ENCODE peak calls at places on chromosomes 12 and 14, in six cellular contexts. H is body of pancreas, Z is cardiac muscle cell, C is prostate gland, U is endodermal cell, E is tibial artery. N is an unnamed sample. For H3K4me1, the result is how much of the 10 kb centered on the place peaks cover.

GRCh38 chr12:55009171-55009570 is 10.6 kb upstream of the NEUROD4 start:
- DNase-seq in H (no peak), Z (no peak), C (no peak), U (no peak), E (no peak), N (no peak)

GRCh38 chr14:34018564-34019244 is 67.8 kb upstream of the EGLN3 start:
- DNase-seq in H (no peak), Z (peak), C (no peak), U (no peak), E (peak), N (peak)

GRCh38 chr12:66149702-66150398 is 19.3 kb upstream of the LLPH start:
- DNase-seq in H (peak), Z (peak), C (no peak), U (peak), E (peak), N (no peak)

GRCh38 chr12:3238196-3238595 is 161.0 kb downstream of the TSPAN9 start:
- DNase-seq in H (no peak), Z (no peak), C (no peak), U (no peak), E (no peak), N (no peak)

GRCh38 chr12:108621161-108621560 is 12.5 kb downstream of the SELPLG start:
- DNase-seq in H (no peak), Z (no peak), C (no peak), U (no peak), E (no peak), N (no peak)

GRCh38 chr14:98513558-98513957 is 758.4 kb downstream of the BCL11B start:
- DNase-seq in H (no peak), Z (no peak), C (no peak), U (no peak), E (no peak), N (no peak)

GRCh38 chr14:53180272-53181221 is 27.4 kb upstream of the DDHD1 start:
- DNase-seq in H (no peak), Z (peak), C (no peak), U (peak), E (no peak), N (no peak)

GRCh38 chr12:110245278-110245868 is 35.7 kb upstream of the ATP2A2 start:
- DNase-seq in H (peak), Z (no peak), C (no peak), U (peak), E (no peak), N (peak)

GRCh38 chr12:53232641-53233538 is 881 bp upstream of the RARG start:
- DNase-seq in H (peak), Z (peak), C (peak), U (peak), E (peak), N (no peak)

GRCh38 chr12:20695232-20695631 is at the start of gene SLCO1C1:
- DNase-seq in H (no peak), Z (no peak), C (no peak), U (peak), E (no peak), N (no peak)

GRCh38 chr12:116693259-116694227 is 44.3 kb downstream of the SPRING1 start:
- DNase-seq in H (peak), Z (no peak), C (no peak), U (peak), E (no peak), N (no peak)

GRCh38 chr14:55052259-55052930 is 948 bp downstream of the MAPK1IP1L start:
- DNase-seq in H (no peak), Z (peak), C (no peak), U (no peak), E (no peak), N (no peak)

GRCh38 chr14:81633496-81633895 is 99.8 kb upstream of the SEL1L start:
- DNase-seq in H (no peak), Z (no peak), C (no peak), U (no peak), E (no peak), N (no peak)

GRCh38 chr14:69987416-69988144 is 108.4 kb downstream of the SMOC1 start:
- DNase-seq in H (no peak), Z (no peak), C (no peak), U (peak), E (no peak), N (no peak)
- H3K4me1 ChIP-seq in H (under half), Z (under half), C (under half), U (under half), E (under half), N (under half)

GRCh38 chr14:101867854-101868253 is 96.5 kb upstream of the DYNC1H1 start:
- DNase-seq in H (no peak), Z (no peak), C (no peak), U (no peak), E (no peak), N (no peak)

GRCh38 chr14:101873401-101873800 is 91.0 kb upstream of the DYNC1H1 start:
- DNase-seq in H (no peak), Z (no peak), C (no peak), U (no peak), E (no peak), N (no peak)

GRCh38 chr14:101872333-101872732 is 92.0 kb upstream of the DYNC1H1 start:
- DNase-seq in H (no peak), Z (no peak), C (no peak), U (no peak), E (no peak), N (no peak)

GRCh38 chr14:101869217-101869616 is 95.2 kb upstream of the DYNC1H1 start:
- DNase-seq in H (no peak), Z (no peak), C (no peak), U (no peak), E (no peak), N (no peak)

DNA sequence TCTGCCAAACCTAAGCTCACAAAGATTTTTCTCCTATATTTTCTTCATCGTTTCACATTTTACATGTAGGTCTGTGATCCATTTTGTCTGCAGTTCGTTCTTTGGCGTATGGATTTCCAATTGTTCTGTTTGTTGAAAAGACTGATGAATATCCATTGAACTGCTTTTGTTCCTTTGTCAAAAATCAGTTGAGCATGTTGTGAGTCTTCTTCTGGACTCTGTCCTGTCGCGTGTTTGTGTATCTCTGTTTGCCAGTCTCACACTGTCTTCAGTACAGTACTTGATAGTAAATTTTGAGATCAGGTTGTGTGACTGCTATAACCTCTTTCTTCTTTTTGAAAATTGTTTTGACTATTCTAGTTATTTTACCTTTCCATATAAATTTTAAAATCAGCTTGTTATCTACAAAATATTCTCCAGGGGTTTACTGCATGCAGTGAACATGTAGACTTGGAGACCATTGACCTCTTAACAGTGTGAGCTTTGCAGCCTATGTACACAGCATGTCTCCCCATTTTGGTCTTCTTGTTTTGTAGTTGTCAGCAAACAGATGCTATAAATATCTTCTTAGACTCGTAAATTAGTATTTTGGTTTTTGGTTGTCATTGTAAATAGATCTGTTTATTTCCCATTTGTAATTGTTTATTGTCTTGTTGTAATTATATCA is 94.0 kb upstream of the DYNC1H1 start:
- DNase-seq in H (no peak), Z (no peak), C (no peak), U (no peak), E (no peak), N (no peak)
- H3K27ac ChIP-seq in H (no peak), Z (no peak), C (no peak), U (no peak), E (no peak), N (no peak)

DNA sequence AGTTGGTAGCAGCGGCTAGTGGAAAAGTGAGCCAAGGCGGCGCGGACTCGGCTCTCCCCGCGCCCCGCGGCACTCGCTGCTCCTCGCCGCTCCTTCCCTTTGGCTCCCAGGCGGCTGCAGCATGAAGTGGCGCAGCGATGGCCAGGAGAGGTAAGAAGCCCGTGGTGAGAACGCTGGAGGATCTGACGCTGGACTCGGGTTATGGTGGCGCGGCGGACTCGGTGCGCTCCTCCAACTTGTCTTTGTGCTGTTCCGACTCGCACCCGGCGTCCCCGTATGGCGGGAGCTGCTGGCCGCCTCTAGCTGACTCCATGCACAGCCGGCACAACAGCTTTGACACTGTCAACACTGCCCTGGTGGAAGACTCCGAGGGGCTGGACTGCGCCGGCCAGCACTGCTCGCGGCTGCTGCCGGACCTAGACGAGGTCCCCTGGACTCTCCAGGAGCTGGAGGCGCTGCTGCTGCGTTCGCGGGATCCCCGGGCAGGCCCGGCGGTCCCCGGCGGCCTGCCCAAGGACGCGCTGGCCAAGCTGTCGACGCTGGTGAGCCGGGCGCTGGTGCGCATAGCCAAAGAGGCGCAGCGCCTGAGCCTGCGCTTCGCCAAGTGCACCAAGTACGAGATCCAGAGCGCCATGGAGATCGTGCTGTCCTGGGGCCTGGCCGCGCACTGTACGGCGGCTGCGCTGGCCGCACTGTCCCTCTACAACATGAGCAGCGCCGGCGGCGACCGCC is 225.6 kb upstream of the CRY1 start:
- DNase-seq in H (peak), Z (peak), C (peak), U (peak), E (no peak), N (no peak)
- TF ChIP-seq CTCF in H (no peak), Z (no peak), C (no peak), U (no peak), E (no peak), N (no peak)

DNA sequence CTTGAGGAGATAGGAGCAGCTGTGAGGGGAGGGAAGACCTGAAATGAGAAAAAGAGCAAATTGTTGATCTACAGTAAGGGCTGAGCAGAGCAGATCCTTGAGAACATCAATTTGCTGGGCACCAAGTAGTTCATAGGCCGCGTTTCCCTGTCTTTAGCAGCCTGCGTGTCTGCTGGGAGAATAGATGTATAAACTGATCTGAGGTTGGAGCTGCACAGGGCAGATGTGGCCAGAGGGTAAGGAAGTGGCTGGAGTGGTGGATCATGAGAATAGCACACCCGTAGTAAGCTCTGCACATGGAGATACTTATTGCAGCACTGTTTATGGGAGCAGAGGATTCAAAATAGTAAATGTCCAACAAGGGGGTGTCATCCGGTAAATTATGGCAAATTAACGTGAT is 44.4 kb downstream of the NTF3 start:
- DNase-seq in H (no peak), Z (no peak), C (no peak), U (no peak), E (no peak), N (no peak)
- H3K4me1 ChIP-seq in H (under half), Z (under half), C (under half), U (under half), E (under half), N (under half)

DNA sequence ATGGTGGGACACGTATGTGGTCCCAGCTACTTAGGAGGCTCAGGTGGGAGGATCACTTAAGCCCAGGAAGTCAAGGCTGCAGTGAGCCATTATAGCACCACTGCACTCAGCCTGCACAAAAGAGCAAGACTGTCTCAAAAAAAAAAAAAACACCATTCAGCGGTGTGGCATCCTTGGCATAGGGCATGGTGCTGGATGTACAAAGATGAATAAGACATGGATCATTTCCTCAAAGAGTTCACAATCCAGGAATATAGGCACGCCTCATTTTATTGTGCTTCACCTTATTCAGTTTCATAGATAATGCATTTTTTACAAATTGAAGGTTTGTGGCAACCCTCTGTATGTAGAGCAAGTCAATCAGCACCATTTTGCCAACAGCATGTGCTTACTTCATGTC is 6.4 kb downstream of the CINP start:
- DNase-seq in H (no peak), Z (no peak), C (no peak), U (no peak), E (no peak), N (no peak)
- H3K27ac ChIP-seq in H (no peak), Z (no peak), C (no peak), U (no peak), E (no peak), N (no peak)

GRCh38 chr14:36771256-36771655 is 109.6 kb downstream of the PAX9 start:
- DNase-seq in H (no peak), Z (no peak), C (no peak), U (no peak), E (no peak), N (no peak)

GRCh38 chr14:36773558-36773957 is 111.9 kb downstream of the PAX9 start:
- DNase-seq in H (no peak), Z (no peak), C (no peak), U (no peak), E (no peak), N (no peak)

GRCh38 chr14:36768638-36769337 is 107.1 kb downstream of the PAX9 start:
- DNase-seq in H (no peak), Z (no peak), C (no peak), U (no peak), E (no peak), N (no peak)

GRCh38 chr14:36767603-36768281 is 106.1 kb downstream of the PAX9 start:
- DNase-seq in H (no peak), Z (no peak), C (peak), U (peak), E (no peak), N (no peak)

DNA sequence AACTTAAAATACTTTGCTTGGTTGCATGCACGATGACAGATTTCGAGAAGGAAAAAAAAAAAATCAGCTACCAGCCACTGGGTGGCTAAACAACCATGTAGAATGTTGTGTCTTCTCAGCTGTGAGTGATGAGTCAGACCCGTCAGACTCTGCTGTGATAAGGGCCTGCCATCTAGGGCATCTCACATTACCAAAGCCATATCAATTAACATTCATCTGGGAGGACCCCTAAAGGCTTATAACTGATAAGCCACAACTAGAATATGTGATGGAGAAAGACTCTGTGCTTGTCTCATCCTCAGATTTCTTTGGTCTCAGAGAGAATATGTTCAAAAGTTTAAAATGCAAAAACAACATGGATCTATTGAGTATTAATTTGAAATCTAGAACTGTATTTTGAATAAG is 111.5 kb downstream of the PAX9 start:
- DNase-seq in H (no peak), Z (no peak), C (no peak), U (peak), E (no peak), N (no peak)
- TF ChIP-seq CTCF in H (no peak), Z (no peak), C (no peak), U (peak), E (no peak), N (no peak)

DNA sequence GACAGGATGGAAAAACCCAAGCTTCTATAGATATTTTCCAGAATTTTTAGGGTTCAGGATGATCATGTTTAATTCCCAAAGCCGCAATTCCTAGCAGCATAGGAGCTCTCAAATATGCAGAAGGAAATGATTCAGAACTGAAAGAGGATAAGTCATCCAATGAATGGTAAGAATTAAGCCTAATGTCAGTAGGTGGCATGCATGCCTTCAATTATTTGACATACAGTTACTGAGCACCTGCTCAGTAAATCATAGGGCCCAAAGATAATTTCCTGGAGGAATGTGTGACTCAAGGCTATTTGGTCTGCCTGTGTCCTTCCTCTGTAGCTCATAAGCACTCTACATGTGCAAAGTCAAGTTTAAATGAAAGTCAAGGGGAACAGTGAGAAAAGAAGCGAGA is 116.8 kb upstream of the SLC38A4 start:
- DNase-seq in H (no peak), Z (no peak), C (no peak), U (no peak), E (no peak), N (no peak)
- H3K4me1 ChIP-seq in H (under half), Z (under half), C (under half), U (under half), E (under half), N (under half)

GRCh38 chr12:27537855-27538675 is 14.1 kb downstream of the PPFIBP1 start:
- DNase-seq in H (no peak), Z (no peak), C (no peak), U (no peak), E (no peak), N (no peak)

GRCh38 chr12:27541031-27541719 is 17.2 kb downstream of the PPFIBP1 start:
- DNase-seq in H (peak), Z (no peak), C (no peak), U (peak), E (no peak), N (no peak)

GRCh38 chr12:27535318-27535717 is 11.3 kb downstream of the PPFIBP1 start:
- DNase-seq in H (no peak), Z (no peak), C (no peak), U (no peak), E (no peak), N (no peak)

GRCh38 chr12:27542628-27543027 is 18.6 kb downstream of the PPFIBP1 start:
- DNase-seq in H (no peak), Z (peak), C (no peak), U (no peak), E (no peak), N (no peak)

GRCh38 chr12:27539191-27539631 is 15.2 kb downstream of the PPFIBP1 start:
- DNase-seq in H (no peak), Z (peak), C (peak), U (no peak), E (no peak), N (no peak)
- H3K27ac ChIP-seq in H (peak), Z (no peak), C (peak), U (no peak), E (peak), N (peak)

GRCh38 chr14:79585845-79586244 is 625.5 kb downstream of the DIO2 start:
- DNase-seq in H (no peak), Z (peak), C (no peak), U (no peak), E (no peak), N (no peak)

GRCh38 chr14:79586401-79586800 is 624.9 kb downstream of the DIO2 start:
- DNase-seq in H (peak), Z (no peak), C (no peak), U (no peak), E (no peak), N (no peak)

GRCh38 chr14:79587194-79587593 is 624.1 kb downstream of the DIO2 start:
- DNase-seq in H (no peak), Z (peak), C (no peak), U (no peak), E (no peak), N (no peak)

GRCh38 chr14:79583738-79584405 is 627.4 kb downstream of the DIO2 start:
- DNase-seq in H (no peak), Z (peak), C (no peak), U (no peak), E (no peak), N (no peak)

DNA sequence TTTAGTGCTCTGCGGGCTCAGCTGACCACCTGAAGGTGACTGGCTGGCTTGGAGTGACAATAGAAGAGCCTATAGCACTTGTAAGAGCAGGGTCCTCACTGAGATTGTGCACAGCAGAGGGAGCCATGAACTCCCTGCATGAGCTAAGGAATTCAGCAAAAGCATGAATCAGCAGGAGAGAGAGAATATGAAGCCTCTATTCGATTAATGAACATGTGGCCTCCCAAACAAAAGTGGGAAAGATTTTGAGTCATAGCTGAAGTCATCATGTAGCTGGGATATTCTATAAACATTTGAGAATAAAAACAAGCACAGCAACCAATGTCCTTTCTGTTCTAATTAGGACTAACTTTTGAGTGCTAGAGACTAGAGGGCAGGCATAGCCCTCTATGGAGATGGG is 626.6 kb downstream of the DIO2 start:
- DNase-seq in H (peak), Z (peak), C (no peak), U (no peak), E (no peak), N (no peak)
- TF ChIP-seq CTCF in H (no peak), Z (peak), C (no peak), U (peak), E (no peak), N (no peak)